ENCODE peak calls at places on chromosomes 3 and 15, in five cellular contexts. One of them, this sample, is unnamed. For H3K27me3, the result is how much of the 10 kb centered on the place peaks cover.

GRCh38 chr3:165382672-165383071 is 186.5 kb upstream of the SLITRK3 start:
- DNase-seq in transverse colon: no peak
- DNase-seq in dorsolateral prefrontal cortex: no peak
- DNase-seq in fibroblast of lung: no peak
- DNase-seq in CD8-positive, alpha-beta T cell: no peak
- DNase-seq in this sample: no peak

GRCh38 chr3:155363690-155364070 is 70.2 kb upstream of the STRIT1 start:
- DNase-seq in transverse colon: no peak
- DNase-seq in dorsolateral prefrontal cortex: no peak
- DNase-seq in CD8-positive, alpha-beta T cell: no peak
- DNase-seq in fibroblast of lung: peak
- DNase-seq in this sample: no peak

GRCh38 chr3:13077431-13078157 is 4.4 kb upstream of the IQSEC1 start:
- DNase-seq in transverse colon: no peak
- DNase-seq in fibroblast of lung: peak
- DNase-seq in CD8-positive, alpha-beta T cell: no peak
- DNase-seq in dorsolateral prefrontal cortex: peak
- DNase-seq in this sample: no peak

GRCh38 chr15:52805351-52806283 is 15.5 kb upstream of the ONECUT1 start:
- DNase-seq in CD8-positive, alpha-beta T cell: no peak
- DNase-seq in fibroblast of lung: no peak
- DNase-seq in transverse colon: no peak
- DNase-seq in dorsolateral prefrontal cortex: no peak
- DNase-seq in this sample: no peak

GRCh38 chr3:41053220-41053619 is 146.1 kb upstream of the CTNNB1 start:
- DNase-seq in transverse colon: no peak
- DNase-seq in fibroblast of lung: no peak
- DNase-seq in dorsolateral prefrontal cortex: no peak
- DNase-seq in CD8-positive, alpha-beta T cell: no peak
- DNase-seq in this sample: no peak

GRCh38 chr3:156246939-156247725 is 126.8 kb downstream of the KCNAB1 start:
- DNase-seq in fibroblast of lung: peak
- DNase-seq in transverse colon: no peak
- DNase-seq in CD8-positive, alpha-beta T cell: no peak
- DNase-seq in dorsolateral prefrontal cortex: peak
- DNase-seq in this sample: no peak

GRCh38 chr3:192804502-192804901 is 77.2 kb upstream of the FGF12 start:
- DNase-seq in CD8-positive, alpha-beta T cell: no peak
- DNase-seq in dorsolateral prefrontal cortex: no peak
- DNase-seq in fibroblast of lung: no peak
- DNase-seq in transverse colon: no peak
- DNase-seq in this sample: no peak

GRCh38 chr15:38647683-38648082 is 83.1 kb upstream of the RASGRP1 start:
- DNase-seq in CD8-positive, alpha-beta T cell: no peak
- DNase-seq in dorsolateral prefrontal cortex: no peak
- DNase-seq in transverse colon: no peak
- DNase-seq in fibroblast of lung: peak
- DNase-seq in this sample: no peak

GRCh38 chr3:30549600-30549999 is 56.8 kb upstream of the TGFBR2 start:
- DNase-seq in dorsolateral prefrontal cortex: no peak
- DNase-seq in transverse colon: no peak
- DNase-seq in CD8-positive, alpha-beta T cell: no peak
- DNase-seq in fibroblast of lung: no peak
- DNase-seq in this sample: no peak

GRCh38 chr3:39497753-39498152 is 30.3 kb downstream of the MOBP start:
- DNase-seq in CD8-positive, alpha-beta T cell: no peak
- DNase-seq in dorsolateral prefrontal cortex: no peak
- DNase-seq in fibroblast of lung: no peak
- DNase-seq in transverse colon: no peak
- DNase-seq in this sample: no peak

DNA sequence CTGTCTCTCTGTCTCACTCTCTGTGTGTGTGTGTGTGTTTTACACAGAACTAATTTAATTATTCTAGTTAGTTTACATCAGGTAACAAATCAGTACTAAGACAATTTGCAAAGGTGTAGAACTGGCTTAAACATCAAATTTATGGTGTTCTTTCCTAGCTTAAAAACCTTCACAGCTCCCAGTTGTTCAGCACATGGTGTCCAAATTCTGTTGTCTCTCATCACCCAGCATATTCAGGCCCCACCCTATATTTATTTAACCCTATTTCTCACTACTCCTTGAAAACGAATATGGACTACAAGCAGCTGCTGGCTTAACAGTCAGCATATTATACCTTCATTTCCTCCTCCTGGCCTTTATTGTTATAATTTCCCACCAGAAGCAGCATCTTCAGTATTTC is 1.1 kb downstream of the IL20RB start:
- DNase-seq in CD8-positive, alpha-beta T cell: no peak
- DNase-seq in fibroblast of lung: no peak
- DNase-seq in transverse colon: no peak
- DNase-seq in dorsolateral prefrontal cortex: no peak
- DNase-seq in this sample: no peak
- H3K4me3 ChIP-seq in CD8-positive, alpha-beta T cell: no peak
- H3K4me3 ChIP-seq in fibroblast of lung: peak
- H3K4me3 ChIP-seq in transverse colon: no peak
- H3K4me3 ChIP-seq in dorsolateral prefrontal cortex: no peak
- H3K4me3 ChIP-seq in this sample: no peak

DNA sequence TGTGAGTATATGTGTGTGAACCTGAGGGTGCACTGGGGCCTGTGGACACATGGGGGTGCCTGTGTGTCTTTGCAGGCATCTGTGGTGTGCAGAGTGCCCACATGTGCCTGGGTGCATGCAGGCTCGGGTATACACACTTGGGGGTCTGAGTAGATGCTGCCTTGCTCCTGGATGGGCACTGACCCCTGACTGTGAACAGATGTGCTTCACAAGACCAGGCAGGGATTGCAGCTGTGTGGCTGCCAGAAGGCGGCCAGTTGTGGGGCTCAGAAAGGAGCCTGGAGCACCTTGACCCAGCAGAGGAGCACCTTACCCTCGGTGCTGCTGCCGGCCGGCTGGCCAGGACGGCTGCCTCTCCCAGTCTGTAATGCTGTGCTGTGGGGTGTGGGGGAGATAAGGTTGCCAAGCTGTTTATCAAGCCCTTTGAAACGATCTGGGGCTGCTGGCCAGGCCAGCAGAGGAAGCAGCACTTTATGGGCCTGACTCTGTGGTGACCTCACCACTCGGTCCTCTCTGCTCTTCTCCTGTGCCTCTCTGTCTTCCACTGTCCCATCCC is 55.5 kb upstream of the MRPS22 start:
- DNase-seq in fibroblast of lung: no peak
- DNase-seq in dorsolateral prefrontal cortex: no peak
- DNase-seq in transverse colon: no peak
- DNase-seq in CD8-positive, alpha-beta T cell: no peak
- DNase-seq in this sample: no peak
- TF ChIP-seq CTCF in fibroblast of lung: no peak
- TF ChIP-seq CTCF in dorsolateral prefrontal cortex: no peak
- TF ChIP-seq CTCF in transverse colon: no peak
- TF ChIP-seq CTCF in CD8-positive, alpha-beta T cell: no peak
- TF ChIP-seq CTCF in this sample: peak

GRCh38 chr15:88799341-88799740 is 3.9 kb upstream of the ACAN start:
- DNase-seq in CD8-positive, alpha-beta T cell: no peak
- DNase-seq in transverse colon: no peak
- DNase-seq in fibroblast of lung: no peak
- DNase-seq in dorsolateral prefrontal cortex: no peak
- DNase-seq in this sample: no peak

GRCh38 chr15:88802250-88802990 is 816 bp upstream of the ACAN start:
- DNase-seq in fibroblast of lung: no peak
- DNase-seq in dorsolateral prefrontal cortex: no peak
- DNase-seq in CD8-positive, alpha-beta T cell: no peak
- DNase-seq in transverse colon: no peak
- DNase-seq in this sample: no peak

GRCh38 chr15:88800026-88800425 is 3.2 kb upstream of the ACAN start:
- DNase-seq in dorsolateral prefrontal cortex: no peak
- DNase-seq in transverse colon: no peak
- DNase-seq in CD8-positive, alpha-beta T cell: no peak
- DNase-seq in fibroblast of lung: peak
- DNase-seq in this sample: no peak

GRCh38 chr15:88794001-88794400 is 9.2 kb upstream of the ACAN start:
- DNase-seq in dorsolateral prefrontal cortex: no peak
- DNase-seq in fibroblast of lung: no peak
- DNase-seq in CD8-positive, alpha-beta T cell: no peak
- DNase-seq in transverse colon: no peak
- DNase-seq in this sample: no peak

GRCh38 chr15:88797648-88798339 is 5.4 kb upstream of the ACAN start:
- DNase-seq in transverse colon: no peak
- DNase-seq in fibroblast of lung: no peak
- DNase-seq in dorsolateral prefrontal cortex: no peak
- DNase-seq in CD8-positive, alpha-beta T cell: no peak
- DNase-seq in this sample: no peak
- H3K27me3 ChIP-seq in transverse colon: half or more
- H3K27me3 ChIP-seq in fibroblast of lung: under half
- H3K27me3 ChIP-seq in dorsolateral prefrontal cortex: half or more
- H3K27me3 ChIP-seq in CD8-positive, alpha-beta T cell: under half
- H3K27me3 ChIP-seq in this sample: under half

GRCh38 chr15:70141376-70142071 is 43.8 kb upstream of the TLE3 start:
- DNase-seq in CD8-positive, alpha-beta T cell: no peak
- DNase-seq in dorsolateral prefrontal cortex: no peak
- DNase-seq in transverse colon: no peak
- DNase-seq in fibroblast of lung: no peak
- DNase-seq in this sample: no peak
- H3K4me3 ChIP-seq in CD8-positive, alpha-beta T cell: peak
- H3K4me3 ChIP-seq in dorsolateral prefrontal cortex: no peak
- H3K4me3 ChIP-seq in transverse colon: peak
- H3K4me3 ChIP-seq in fibroblast of lung: no peak
- H3K4me3 ChIP-seq in this sample: no peak

GRCh38 chr3:48672522-48672921 is 9.8 kb upstream of the CELSR3 start:
- DNase-seq in CD8-positive, alpha-beta T cell: no peak
- DNase-seq in dorsolateral prefrontal cortex: no peak
- DNase-seq in transverse colon: no peak
- DNase-seq in fibroblast of lung: no peak
- DNase-seq in this sample: no peak
- TF ChIP-seq CTCF in CD8-positive, alpha-beta T cell: no peak
- TF ChIP-seq CTCF in dorsolateral prefrontal cortex: no peak
- TF ChIP-seq CTCF in transverse colon: no peak
- TF ChIP-seq CTCF in fibroblast of lung: no peak
- TF ChIP-seq CTCF in this sample: no peak

GRCh38 chr3:189813652-189814245 is 182.6 kb downstream of the TP63 start:
- DNase-seq in dorsolateral prefrontal cortex: no peak
- DNase-seq in fibroblast of lung: no peak
- DNase-seq in transverse colon: no peak
- DNase-seq in CD8-positive, alpha-beta T cell: no peak
- DNase-seq in this sample: no peak

GRCh38 chr3:189806171-189806951 is 175.2 kb downstream of the TP63 start:
- DNase-seq in transverse colon: no peak
- DNase-seq in fibroblast of lung: peak
- DNase-seq in CD8-positive, alpha-beta T cell: no peak
- DNase-seq in dorsolateral prefrontal cortex: no peak
- DNase-seq in this sample: no peak

GRCh38 chr3:189805375-189806067 is 174.3 kb downstream of the TP63 start:
- DNase-seq in fibroblast of lung: no peak
- DNase-seq in CD8-positive, alpha-beta T cell: no peak
- DNase-seq in dorsolateral prefrontal cortex: no peak
- DNase-seq in transverse colon: no peak
- DNase-seq in this sample: no peak

GRCh38 chr3:189808246-189809007 is 177.2 kb downstream of the TP63 start:
- DNase-seq in fibroblast of lung: no peak
- DNase-seq in dorsolateral prefrontal cortex: no peak
- DNase-seq in transverse colon: no peak
- DNase-seq in CD8-positive, alpha-beta T cell: no peak
- DNase-seq in this sample: no peak

GRCh38 chr3:189809583-189809982 is 178.4 kb downstream of the TP63 start:
- DNase-seq in CD8-positive, alpha-beta T cell: no peak
- DNase-seq in dorsolateral prefrontal cortex: no peak
- DNase-seq in fibroblast of lung: no peak
- DNase-seq in transverse colon: no peak
- DNase-seq in this sample: no peak
- H3K27me3 ChIP-seq in CD8-positive, alpha-beta T cell: under half
- H3K27me3 ChIP-seq in dorsolateral prefrontal cortex: under half
- H3K27me3 ChIP-seq in fibroblast of lung: under half
- H3K27me3 ChIP-seq in transverse colon: under half
- H3K27me3 ChIP-seq in this sample: under half

DNA sequence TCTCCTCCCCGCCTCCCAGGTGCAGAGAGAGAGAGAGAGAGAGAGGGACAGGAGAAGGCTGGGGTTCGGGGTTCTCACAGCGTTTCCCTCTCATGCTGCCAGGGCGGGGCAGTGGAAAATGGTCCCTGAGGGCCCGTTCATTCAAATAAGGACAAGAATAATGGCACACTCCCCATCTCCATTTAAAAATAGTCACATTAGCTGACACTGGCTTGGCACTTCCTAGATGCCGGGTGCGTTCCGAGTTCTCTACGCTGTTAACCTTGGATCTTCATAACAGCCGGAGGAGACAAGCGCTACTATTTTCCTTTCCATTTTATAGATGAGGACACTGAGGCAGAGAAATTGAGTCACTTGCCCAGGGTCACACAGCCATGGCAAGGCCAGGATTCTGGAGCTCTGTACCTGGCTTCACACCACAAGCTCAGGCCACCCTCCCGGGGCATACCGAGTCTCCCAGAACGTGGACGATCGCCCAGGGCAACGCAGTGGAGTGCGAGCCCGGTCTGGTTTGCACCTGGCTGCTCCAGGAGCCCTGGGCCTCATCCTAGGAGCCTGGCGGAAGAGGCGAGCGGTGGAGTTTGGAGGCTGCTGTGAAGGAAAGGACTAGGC is 608 bp upstream of the SLC6A6 start:
- DNase-seq in transverse colon: no peak
- DNase-seq in fibroblast of lung: no peak
- DNase-seq in CD8-positive, alpha-beta T cell: no peak
- DNase-seq in dorsolateral prefrontal cortex: no peak
- DNase-seq in this sample: no peak
- H3K4me3 ChIP-seq in transverse colon: peak
- H3K4me3 ChIP-seq in fibroblast of lung: no peak
- H3K4me3 ChIP-seq in CD8-positive, alpha-beta T cell: peak
- H3K4me3 ChIP-seq in dorsolateral prefrontal cortex: peak
- H3K4me3 ChIP-seq in this sample: peak

This sample was measured in BJ.